ENCODE peak calls at places on chromosome 1, in five cellular contexts. S is heart left ventricle, R is body of pancreas, M is transverse colon, W is stomach. G is an unnamed sample.
A peak's percentile ranks its signal among the peaks of the same experiment; 100 is the strongest.

GRCh38 chr1:14296795-14297194 is 301.7 kb upstream of the KAZN start:
- DNase-seq in M (no peak), S (no peak), W (no peak), R (no peak), G (no peak)

GRCh38 chr1:229880271-229881170 is 186.5 kb upstream of the GALNT2 start:
- DNase-seq in W (no peak), R (no peak), S (no peak), M (no peak), G (no peak)

GRCh38 chr1:212328248-212328647 is 43.0 kb downstream of the PPP2R5A start:
- DNase-seq in S (no peak), R (no peak), W (no peak), M (no peak), G (no peak)

GRCh38 chr1:43821471-43821870 is 112.1 kb upstream of the ARTN start:
- DNase-seq in M (no peak), R (no peak), S (no peak), W (no peak), G (no peak)

GRCh38 chr1:109910963-109911798 is 532 bp downstream of the CSF1 start:
- DNase-seq in M (no peak), S (no peak), R (no peak), W (no peak), G (no peak)

GRCh38 chr1:20390589-20391331 is 95.2 kb downstream of the CAMK2N1 start:
- DNase-seq in W (no peak), S (no peak), R (no peak), M (no peak), G (no peak)

GRCh38 chr1:187509091-187509490 is 680.3 kb downstream of the PLA2G4A start:
- DNase-seq in W (no peak), M (no peak), S (no peak), R (no peak), G (no peak)

GRCh38 chr1:27382950-27383627 is at the start of gene CD164L2:
- DNase-seq in W (peak; percentile 85), R (peak; percentile 91), M (peak; percentile 85), S (no peak), G (no peak)

GRCh38 chr1:247386217-247386616 is 29.8 kb upstream of the NLRP3 start:
- DNase-seq in S (no peak), R (no peak), W (no peak), M (no peak), G (no peak)

GRCh38 chr1:172885976-172886375 is 164.8 kb downstream of the TNFSF18 start:
- DNase-seq in M (no peak), S (no peak), R (no peak), W (no peak), G (no peak)

DNA sequence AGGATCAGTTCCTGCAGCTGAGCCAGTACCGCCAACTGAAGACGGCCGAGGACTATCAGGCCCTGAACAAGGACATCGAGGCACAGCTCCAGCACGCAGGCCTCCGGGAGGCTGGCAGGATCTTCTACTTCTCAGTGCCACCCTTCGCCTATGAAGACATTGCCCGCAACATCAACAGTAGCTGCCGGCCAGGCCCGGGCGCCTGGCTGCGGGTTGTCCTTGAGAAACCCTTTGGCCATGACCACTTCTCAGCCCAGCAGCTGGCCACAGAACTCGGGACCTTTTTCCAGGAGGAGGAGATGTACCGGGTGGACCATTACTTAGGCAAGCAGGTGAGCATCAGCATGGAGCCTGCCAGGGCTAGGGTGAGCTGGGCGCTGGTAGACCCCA is 10.7 kb downstream of the H6PD start:
- DNase-seq in W (no peak), R (peak; percentile 25), M (no peak), S (no peak), G (no peak)
- TF ChIP-seq POLR2A in W (no peak), R (no peak), M (no peak), S (no peak), G (no peak)

DNA sequence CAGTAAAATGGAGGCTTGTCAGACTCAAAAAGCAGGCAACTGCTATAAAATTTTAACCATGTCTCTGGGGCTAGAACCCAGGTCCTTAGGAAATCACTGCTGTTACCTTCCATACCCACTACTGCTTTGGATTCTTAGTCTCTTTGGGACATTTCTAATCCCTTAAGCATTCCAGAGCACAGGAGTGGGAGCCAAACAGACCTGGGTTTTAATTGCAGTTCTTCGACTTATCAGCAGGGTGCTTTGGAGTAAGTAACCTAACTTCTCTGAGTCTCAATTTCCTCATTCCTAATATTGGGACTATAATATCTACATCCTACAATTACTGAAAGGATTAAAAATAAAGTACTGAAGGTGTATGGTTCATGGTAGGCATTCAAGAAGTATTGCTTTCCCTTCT is 161.0 kb upstream of the BEND5 start:
- DNase-seq in R (no peak), S (no peak), M (no peak), W (no peak), G (no peak)
- TF ChIP-seq POLR2A in R (no peak), S (no peak), M (no peak), W (no peak), G (no peak)

GRCh38 chr1:25875154-25875855 is at the start of gene PAQR7:
- DNase-seq in R (peak; percentile 91), W (peak; percentile 87), M (peak; percentile 77), S (peak; percentile 87), G (peak; percentile 87)
- TF ChIP-seq POLR2A in R (peak; percentile 35), W (no peak), M (peak; percentile 38), S (peak; percentile 31), G (no peak)

DNA sequence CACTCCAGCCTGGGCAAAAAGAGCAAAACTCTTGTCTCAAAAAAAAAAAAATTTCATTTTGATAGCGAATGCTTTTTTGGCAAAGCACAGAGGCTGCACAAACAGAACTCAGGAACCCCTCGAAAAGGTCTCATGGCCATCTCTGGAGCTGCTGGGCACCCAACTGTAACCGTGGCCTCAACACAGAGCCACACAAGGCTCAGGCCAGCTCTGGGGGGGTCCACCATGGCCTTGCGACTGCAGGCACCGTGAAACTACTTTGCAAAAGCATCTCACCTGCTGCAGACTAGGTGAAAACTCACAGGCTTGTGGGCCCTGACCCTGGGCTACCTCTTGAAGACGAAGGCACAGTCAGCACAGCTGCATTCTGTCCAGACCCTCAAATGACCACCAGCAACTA is 16.1 kb upstream of the TMEM240 start:
- DNase-seq in W (no peak), S (no peak), R (no peak), M (no peak), G (no peak)
- TF ChIP-seq POLR2A in W (no peak), S (no peak), R (no peak), M (no peak), G (no peak)